ENCODE peak calls at places on chromosomes 5 and 9, in seven cellular contexts. C is WTC11, E is K562, W is H1, K is HCT116, B is GM12878, D is HepG2. Z is an unnamed sample.

GRCh38 chr9:15846611-15847010 is 293.8 kb downstream of the CCDC171 start:
- DNase-seq in C (no peak), E (no peak), W (no peak), K (no peak), B (no peak), D (no peak), Z (no peak)

GRCh38 chr5:41707853-41708603 is 162.2 kb downstream of the OXCT1 start:
- DNase-seq in C (peak), E (no peak), W (peak), K (peak), B (no peak), D (peak), Z (peak)

GRCh38 chr5:174520420-174521396 is 203.7 kb upstream of the MSX2 start:
- DNase-seq in C (peak), E (no peak), W (peak), K (peak), B (no peak), D (peak), Z (peak)

GRCh38 chr5:124474821-124475220 is 271.6 kb downstream of the ZNF608 start:
- DNase-seq in C (no peak), E (no peak), W (no peak), K (no peak), B (no peak), D (no peak), Z (no peak)

GRCh38 chr5:133029321-133029720 is 3.0 kb upstream of the ZCCHC10 start:
- DNase-seq in C (no peak), E (no peak), W (no peak), K (no peak), B (no peak), D (no peak), Z (no peak)

GRCh38 chr5:2012885-2013284 is 130.2 kb upstream of the IRX4 start:
- DNase-seq in C (no peak), E (no peak), W (peak), K (no peak), B (no peak), D (no peak), Z (no peak)

GRCh38 chr5:141513021-141513626 is 24.2 kb downstream of the PCDHGC5 start:
- DNase-seq in C (peak), E (no peak), W (peak), K (no peak), B (no peak), D (no peak), Z (no peak)

GRCh38 chr5:177427211-177427822 is 841 bp downstream of the GRK6 start:
- DNase-seq in C (no peak), E (peak), W (no peak), K (no peak), B (no peak), D (no peak), Z (no peak)

GRCh38 chr9:35869621-35870216 is 482 bp downstream of the OR13J1 start:
- DNase-seq in C (no peak), E (no peak), W (no peak), K (no peak), B (no peak), D (no peak), Z (no peak)

GRCh38 chr5:24167791-24168190 is 477.0 kb downstream of the CDH10 start:
- DNase-seq in C (no peak), E (no peak), W (no peak), K (no peak), B (no peak), D (no peak), Z (no peak)

GRCh38 chr5:35926389-35927051 is 11.9 kb downstream of the CAPSL start:
- DNase-seq in C (peak), E (peak), W (peak), K (peak), B (no peak), D (peak), Z (peak)

GRCh38 chr9:127283917-127284316 is 19.3 kb downstream of the GARNL3 start:
- DNase-seq in C (peak), E (no peak), W (no peak), K (no peak), B (no peak), D (no peak), Z (no peak)

GRCh38 chr5:148011407-148012124 is 52.2 kb upstream of the SPINK5 start:
- DNase-seq in C (no peak), E (no peak), W (no peak), K (peak), B (no peak), D (no peak), Z (no peak)

GRCh38 chr5:171351674-171352073 is 36.0 kb upstream of the NPM1 start:
- DNase-seq in C (no peak), E (no peak), W (no peak), K (no peak), B (no peak), D (no peak), Z (no peak)

GRCh38 chr5:67146574-67146973 is 50.0 kb downstream of the CD180 start:
- DNase-seq in C (no peak), E (no peak), W (no peak), K (no peak), B (no peak), D (no peak), Z (no peak)

GRCh38 chr5:146490089-146490843 is 25.7 kb downstream of the GPR151 start:
- DNase-seq in C (no peak), E (no peak), W (no peak), K (no peak), B (no peak), D (no peak), Z (no peak)

GRCh38 chr5:38692780-38693507 is 136.5 kb upstream of the LIFR start:
- DNase-seq in C (no peak), E (no peak), W (no peak), K (no peak), B (no peak), D (no peak), Z (no peak)

GRCh38 chr5:79990205-79990597 is 861 bp downstream of the MTX3 start:
- DNase-seq in C (no peak), E (no peak), W (no peak), K (no peak), B (peak), D (no peak), Z (no peak)

GRCh38 chr5:151326276-151326675 is 21.1 kb downstream of the SLC36A2 start:
- DNase-seq in C (no peak), E (no peak), W (peak), K (no peak), B (no peak), D (no peak), Z (no peak)

GRCh38 chr9:78989031-78989658 is 582.6 kb upstream of the TLE4 start:
- DNase-seq in C (no peak), E (no peak), W (no peak), K (no peak), B (no peak), D (no peak), Z (no peak)

GRCh38 chr9:93197670-93198069 is 13.7 kb downstream of the WNK2 start:
- DNase-seq in C (no peak), E (no peak), W (no peak), K (no peak), B (no peak), D (no peak), Z (no peak)

GRCh38 chr9:7226007-7226670 is 468.4 kb downstream of the KDM4C start:
- DNase-seq in C (no peak), E (no peak), W (no peak), K (no peak), B (no peak), D (no peak), Z (no peak)

DNA sequence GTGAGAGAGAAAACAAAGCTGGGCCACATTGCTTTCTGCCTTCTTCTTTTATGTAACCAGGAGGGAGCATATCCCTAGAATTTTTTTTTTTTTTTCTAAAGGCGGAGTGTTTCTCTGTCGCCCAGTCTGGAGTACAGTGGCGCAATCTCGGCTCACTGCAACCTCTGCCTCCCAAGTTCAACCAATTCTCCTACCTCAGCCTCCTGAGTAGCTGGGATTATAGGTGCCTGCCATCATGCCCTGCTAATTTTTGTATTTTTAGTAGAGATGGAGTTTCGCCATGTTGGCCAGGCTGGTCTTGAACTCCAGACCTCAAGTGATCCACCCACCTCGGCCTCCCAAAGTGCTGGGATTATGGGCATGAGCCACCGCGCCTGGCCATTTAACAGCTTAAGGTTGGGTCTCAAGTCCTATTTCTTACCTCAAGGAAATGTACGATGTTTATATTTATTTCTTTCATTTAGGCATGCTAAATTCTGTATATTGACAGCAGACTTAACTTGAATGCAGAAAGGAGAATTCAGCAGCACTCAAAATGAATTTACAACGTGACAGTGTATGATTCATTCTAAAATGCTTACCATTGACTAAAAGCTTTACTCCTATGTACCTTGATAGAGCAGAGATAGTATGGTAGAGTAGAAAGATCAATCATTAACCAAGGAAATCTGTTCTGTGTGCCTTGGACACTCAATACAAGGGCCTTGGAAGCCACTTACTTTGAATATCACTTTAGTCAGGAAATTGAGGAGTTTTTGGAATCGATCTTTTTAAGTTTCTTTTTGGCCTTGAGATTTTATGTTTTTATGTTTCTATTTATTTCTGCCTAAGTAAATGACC is 100.9 kb downstream of the F2RL2 start:
- DNase-seq in C (no peak), E (no peak), W (no peak), K (no peak), B (no peak), D (peak), Z (no peak)
- TF ChIP-seq SP1 in C (no peak), E (no peak), W (no peak), K (no peak), B (no peak), D (no peak), Z (no peak)

GRCh38 chr9:108634669-108635462 is 220.9 kb downstream of the ACTL7B start:
- DNase-seq in C (no peak), E (no peak), W (no peak), K (peak), B (no peak), D (no peak), Z (no peak)

GRCh38 chr9:108636023-108636422 is 219.8 kb downstream of the ACTL7B start:
- DNase-seq in C (peak), E (no peak), W (no peak), K (peak), B (no peak), D (no peak), Z (peak)

GRCh38 chr9:108637340-108637739 is 218.4 kb downstream of the ACTL7B start:
- DNase-seq in C (no peak), E (no peak), W (no peak), K (no peak), B (no peak), D (no peak), Z (no peak)

GRCh38 chr9:108631890-108632289 is 223.9 kb downstream of the ACTL7B start:
- DNase-seq in C (no peak), E (no peak), W (no peak), K (no peak), B (no peak), D (no peak), Z (no peak)

DNA sequence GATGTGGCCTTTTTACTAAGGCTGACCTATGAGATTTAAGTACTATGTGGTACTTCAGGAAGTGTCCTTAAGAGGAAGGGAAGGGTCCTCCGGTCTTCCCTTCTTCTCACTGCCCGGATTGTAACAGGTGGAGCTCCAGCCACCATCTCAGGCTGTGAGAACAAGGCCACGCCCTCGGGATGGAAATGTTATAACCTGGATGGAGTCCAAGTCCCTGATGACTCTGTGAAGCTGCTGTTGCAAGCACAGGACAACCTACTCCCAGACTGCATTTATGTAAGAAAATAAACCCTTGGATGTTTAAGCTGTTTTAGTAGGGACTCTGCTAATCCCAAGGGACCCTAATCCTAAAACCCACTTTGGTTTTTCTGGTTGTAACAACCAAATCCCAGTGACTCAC is 221.6 kb downstream of the ACTL7B start:
- DNase-seq in C (no peak), E (no peak), W (no peak), K (peak), B (no peak), D (no peak), Z (peak)
- TF ChIP-seq SP1 in C (no peak), E (no peak), W (no peak), K (no peak), B (no peak), D (no peak), Z (no peak)

DNA sequence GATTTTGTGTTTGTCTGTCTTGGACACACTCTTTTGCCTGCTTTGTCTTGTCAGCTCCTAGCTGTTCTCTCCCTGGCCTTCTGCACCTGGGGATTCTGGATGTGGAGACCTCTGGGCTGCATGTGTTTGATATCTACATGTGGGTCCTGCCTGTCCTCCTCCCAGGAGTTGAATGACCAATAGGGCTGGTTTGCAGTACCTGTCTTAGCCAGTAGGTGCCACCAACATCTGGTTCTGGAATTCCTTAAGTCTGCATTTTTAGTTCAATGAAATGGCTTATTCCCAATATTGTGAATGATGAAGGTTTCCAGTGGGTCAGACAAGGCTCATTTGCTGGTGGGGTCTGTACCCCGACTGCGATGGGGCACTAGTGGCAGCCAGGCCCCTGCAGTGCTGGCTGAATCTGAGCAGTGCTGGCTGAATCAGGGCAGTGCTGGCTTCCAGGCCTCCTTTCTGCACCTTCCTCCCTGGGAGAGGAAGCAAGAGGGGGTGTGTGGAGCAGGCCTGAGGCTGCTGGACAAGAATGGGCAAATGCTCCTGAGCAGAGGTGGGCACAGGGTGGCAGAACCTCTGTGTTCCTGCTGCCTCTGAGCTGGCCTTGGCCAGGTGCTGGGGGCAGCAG is 73.3 kb downstream of the RXRA start:
- DNase-seq in C (no peak), E (peak), W (no peak), K (peak), B (no peak), D (no peak), Z (peak)
- TF ChIP-seq SP1 in C (no peak), E (no peak), W (no peak), K (no peak), B (no peak), D (no peak), Z (no peak)

GRCh38 chr5:152688561-152689274 is 283.6 kb upstream of the NMUR2 start:
- DNase-seq in C (no peak), E (no peak), W (no peak), K (no peak), B (no peak), D (no peak), Z (no peak)
- TF ChIP-seq SP1 in C (no peak), E (no peak), W (no peak), K (no peak), B (no peak), D (no peak), Z (no peak)

DNA sequence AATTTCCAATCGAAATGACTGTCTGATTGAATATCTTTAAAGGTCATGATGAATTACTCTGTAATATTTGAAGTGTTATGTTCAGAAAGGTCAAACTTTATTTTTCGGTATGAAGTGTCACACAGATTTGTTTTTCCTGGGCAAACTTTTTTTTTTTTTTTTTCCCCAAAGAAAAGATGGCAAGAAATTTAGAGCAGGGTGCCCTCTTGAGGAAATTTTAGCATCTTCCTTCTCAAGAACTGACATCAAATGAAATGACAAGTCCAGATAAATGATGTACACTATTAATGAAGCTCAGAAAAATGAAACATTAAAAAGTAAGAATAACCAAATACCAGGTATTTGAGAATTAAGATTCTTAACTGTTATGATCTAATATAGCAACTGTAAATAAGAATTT is 123.6 kb downstream of the INVS start:
- DNase-seq in C (no peak), E (no peak), W (no peak), K (no peak), B (no peak), D (no peak), Z (peak)
- TF ChIP-seq SP1 in C (no peak), E (no peak), W (no peak), K (no peak), B (no peak), D (no peak), Z (no peak)

GRCh38 chr5:54942064-54942778 is 43.2 kb downstream of the ESM1 start:
- DNase-seq in C (no peak), E (no peak), W (no peak), K (no peak), B (no peak), D (no peak), Z (no peak)
- TF ChIP-seq SP1 in C (no peak), E (no peak), W (no peak), K (no peak), B (no peak), D (no peak), Z (no peak)

Z was measured in HEK293T.